ENCODE peak calls at places on chromosomes 7 and 10, in five cellular contexts. M is pancreas, O is fibroblast of mammary gland, J is adrenal gland, Z is endodermal cell. N is an unnamed sample.

GRCh38 chr10:104253576-104254410 is 899 bp upstream of the GSTO1 start:
- DNase-seq in M (no peak), Z (peak), J (no peak), O (peak), N (no peak)

GRCh38 chr7:108094933-108095710 is 35.0 kb downstream of the LAMB4 start:
- DNase-seq in M (no peak), O (peak), J (peak), Z (no peak), N (peak)

GRCh38 chr7:139645572-139646523 is 122.4 kb downstream of the CLEC2L start:
- DNase-seq in J (peak), Z (peak), O (peak), M (peak), N (peak)

GRCh38 chr10:86963341-86963919 is 4.9 kb upstream of the ADIRF start:
- DNase-seq in O (no peak), Z (no peak), M (peak), J (no peak), N (no peak)

GRCh38 chr10:96585726-96586418 is 940 bp downstream of the TM9SF3 start:
- DNase-seq in J (no peak), M (no peak), Z (no peak), O (peak), N (peak)

GRCh38 chr10:113199459-113199858 is 249.4 kb downstream of the TCF7L2 start:
- DNase-seq in M (no peak), J (no peak), O (peak), Z (no peak), N (peak)

GRCh38 chr10:82924711-82925110 is 1049.7 kb downstream of the NRG3 start:
- DNase-seq in M (no peak), O (no peak), Z (no peak), J (no peak), N (no peak)

GRCh38 chr10:96456296-96456840 is 57.4 kb downstream of the TLL2 start:
- DNase-seq in O (no peak), J (no peak), Z (peak), M (no peak), N (no peak)

GRCh38 chr10:111081595-111081994 is 4.8 kb downstream of the ADRA2A start:
- DNase-seq in O (no peak), M (no peak), Z (peak), J (no peak), N (no peak)

GRCh38 chr7:582931-583330 is 63.3 kb upstream of the PDGFA start:
- DNase-seq in O (no peak), J (no peak), Z (no peak), M (peak), N (no peak)

GRCh38 chr7:582081-582835 is 62.6 kb upstream of the PDGFA start:
- DNase-seq in M (peak), Z (no peak), J (no peak), O (no peak), N (no peak)

GRCh38 chr7:584122-584465 is 64.4 kb upstream of the PDGFA start:
- DNase-seq in O (no peak), J (peak), M (peak), Z (no peak), N (peak)

GRCh38 chr7:584820-585219 is 65.2 kb upstream of the PDGFA start:
- DNase-seq in J (no peak), M (peak), O (no peak), Z (no peak), N (no peak)

DNA sequence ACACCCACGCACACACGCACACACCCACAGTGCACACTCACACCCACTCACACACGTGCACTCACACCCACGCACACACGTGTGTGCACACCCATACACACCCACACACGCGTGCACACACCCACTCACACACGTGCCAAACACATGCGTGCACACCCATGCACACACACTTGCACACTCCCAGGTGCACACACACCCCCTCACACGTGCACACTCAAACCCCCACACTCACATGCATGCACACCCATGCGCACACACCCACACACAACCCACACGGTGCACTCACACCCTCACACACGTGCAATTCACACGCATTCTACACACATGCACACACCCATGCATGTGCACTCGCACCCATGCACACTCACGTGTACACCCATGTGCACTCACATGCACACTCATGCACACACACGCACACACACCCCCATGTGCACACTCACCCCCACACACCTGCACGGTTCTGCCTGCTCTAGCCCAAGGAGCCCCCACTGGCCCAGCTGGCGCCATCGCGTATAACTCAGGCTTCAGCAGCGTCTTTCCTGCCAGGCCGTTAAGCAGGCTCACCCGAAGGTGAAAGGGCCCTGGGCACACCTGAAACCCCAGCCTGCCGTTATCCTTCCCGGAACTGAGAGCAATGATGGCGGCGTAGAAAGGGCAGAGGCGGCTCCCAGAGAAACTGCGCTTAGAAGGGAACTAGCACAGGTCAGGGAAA is 63.9 kb upstream of the PDGFA start:
- DNase-seq in M (peak), J (no peak), Z (no peak), O (no peak), N (no peak)
- H3K4me3 ChIP-seq in M (no peak), J (no peak), Z (no peak), O (no peak), N (no peak)

DNA sequence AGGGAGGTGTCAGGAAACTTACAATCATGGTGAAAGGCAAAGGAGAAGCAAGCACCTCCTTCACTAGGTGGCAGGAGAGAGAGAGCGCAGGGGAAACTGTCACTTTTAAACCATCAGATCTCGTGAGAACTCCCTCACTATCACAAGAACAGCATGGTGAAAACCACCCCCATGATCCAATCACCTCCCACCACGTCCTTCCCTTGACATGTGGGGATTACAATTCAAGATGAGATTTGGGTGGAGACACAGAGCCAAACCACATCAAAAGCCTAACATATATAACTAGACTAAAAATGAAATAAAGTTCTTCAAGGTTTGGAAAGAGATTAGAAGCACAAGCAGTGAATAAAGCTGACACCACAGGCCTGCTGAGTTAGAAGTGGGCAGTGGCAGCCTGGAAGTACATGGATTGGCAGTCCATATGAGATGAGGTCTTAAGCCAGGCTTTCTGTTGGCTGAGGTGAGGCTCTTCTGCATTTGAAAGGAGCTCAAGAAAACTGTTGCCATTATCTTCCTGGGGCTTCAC is 96.4 kb upstream of the MDFIC start:
- DNase-seq in Z (peak), J (no peak), M (no peak), O (no peak), N (no peak)
- TF ChIP-seq CTCF in Z (peak), J (no peak), M (no peak), O (no peak), N (no peak)

GRCh38 chr7:27185013-27185707 is at the start of gene HOXA11:
- DNase-seq in J (peak), O (peak), M (peak), Z (peak), N (peak)
- H3K4me3 ChIP-seq in J (no peak), O (peak), M (peak), Z (peak), N (peak)

GRCh38 chr10:131025333-131025732 is 286.2 kb downstream of the TCERG1L start:
- DNase-seq in Z (no peak), O (no peak), M (no peak), J (no peak), N (no peak)
- TF ChIP-seq CTCF in Z (no peak), O (no peak), M (no peak), J (no peak), N (no peak)

GRCh38 chr7:82362129-82362528 is 81.4 kb downstream of the CACNA2D1 start:
- DNase-seq in J (no peak), Z (no peak), O (peak), M (no peak), N (no peak)
- H3K4me3 ChIP-seq in J (no peak), Z (no peak), O (no peak), M (no peak), N (no peak)

GRCh38 chr7:134552105-134552504 is 3.2 kb downstream of the AKR1B15 start:
- DNase-seq in M (no peak), J (no peak), Z (peak), O (peak), N (no peak)
- TF ChIP-seq CTCF in M (no peak), J (no peak), Z (peak), O (peak), N (no peak)

N was measured in epithelial cell of esophagus.